ENCODE peak calls at places on chromosomes 7 and 10, in seven cellular contexts. T is stimulated activated CD8-positive, alpha-beta memory T cell treated with anti-CD3 and anti-CD28 coated beads, Interleukin-15, amount 100 ng/mL, for 24 hours; U is Panc1; Q is kidney; G is neural progenitor cell; F is GM19239; Z is endodermal cell. L is an unnamed sample.

GRCh38 chr10:29619273-29619672 is 15.5 kb downstream of the SVIL start:
- DNase-seq in U (no peak), T (no peak), G (no peak), Q (no peak), Z (no peak), F (no peak), L (no peak)

GRCh38 chr7:7183833-7184463 is 1.6 kb downstream of the C1GALT1 start:
- DNase-seq in Q (no peak), G (no peak), Z (no peak), F (no peak), T (no peak), U (no peak), L (no peak)

GRCh38 chr10:95818663-95819062 is 62.7 kb downstream of the ENTPD1 start:
- DNase-seq in F (no peak), G (no peak), Z (no peak), U (no peak), T (no peak), Q (no peak), L (no peak)

GRCh38 chr10:79243211-79244067 is 103.8 kb upstream of the PPIF start:
- DNase-seq in U (no peak), T (peak), Z (peak), G (peak), Q (peak), F (peak), L (no peak)

GRCh38 chr10:110916554-110917346 is 2.2 kb downstream of the BBIP1 start:
- DNase-seq in G (no peak), Q (no peak), Z (no peak), F (no peak), T (no peak), U (no peak), L (no peak)

GRCh38 chr10:71970869-71971268 is 6.7 kb downstream of the CHST3 start:
- DNase-seq in Q (no peak), F (no peak), G (no peak), T (no peak), U (no peak), Z (no peak), L (no peak)

GRCh38 chr7:106794276-106795136 is 70.6 kb upstream of the PIK3CG start:
- DNase-seq in T (no peak), U (no peak), Z (no peak), F (no peak), Q (no peak), G (no peak), L (no peak)

GRCh38 chr10:7337431-7338171 is 73.2 kb downstream of the SFMBT2 start:
- DNase-seq in U (no peak), F (peak), T (no peak), Z (no peak), Q (no peak), G (no peak), L (no peak)

GRCh38 chr7:22640269-22640668 is 86.7 kb upstream of the IL6 start:
- DNase-seq in T (no peak), Z (no peak), G (no peak), F (no peak), U (no peak), Q (no peak), L (no peak)

GRCh38 chr10:132587175-132587574 is 49.6 kb downstream of the INPP5A start:
- DNase-seq in F (no peak), G (no peak), U (no peak), T (no peak), Q (no peak), Z (no peak), L (no peak)

GRCh38 chr7:16034353-16034752 is 347.9 kb upstream of the MEOX2 start:
- DNase-seq in Z (no peak), T (no peak), Q (no peak), G (no peak), U (no peak), F (no peak), L (no peak)

GRCh38 chr7:40057292-40057691 is 77.1 kb downstream of the MPLKIP start:
- DNase-seq in F (no peak), G (no peak), U (no peak), Q (no peak), T (no peak), Z (no peak), L (no peak)